ENCODE peak calls at places on chromosomes 2 and 18, in eight cellular contexts. P, J, I, G, E, Y, U and L are unnamed samples.

GRCh38 chr2:216653931-216654365 is 20.7 kb downstream of the IGFBP2 start:
- DNase-seq in P (no peak), J (no peak), I (no peak), G (no peak), E (no peak), Y (no peak), U (no peak), L (no peak)

GRCh38 chr18:22186484-22186971 is 17.1 kb downstream of the GATA6 start:
- DNase-seq in P (no peak), J (peak), I (no peak), G (no peak), E (no peak), Y (peak), U (no peak), L (peak)

GRCh38 chr2:111534816-111535803 is 348.9 kb downstream of the ANAPC1 start:
- DNase-seq in P (no peak), J (no peak), I (peak), G (no peak), E (no peak), Y (no peak), U (no peak), L (no peak)

GRCh38 chr18:5521000-5521399 is 22.8 kb downstream of the EPB41L3 start:
- DNase-seq in P (no peak), J (no peak), I (no peak), G (no peak), E (no peak), Y (no peak), U (no peak), L (no peak)

GRCh38 chr18:8643479-8643878 is 34.2 kb downstream of the RAB12 start:
- DNase-seq in P (no peak), J (no peak), I (no peak), G (no peak), E (no peak), Y (no peak), U (no peak), L (no peak)

GRCh38 chr2:190417045-190417842 is 9.1 kb downstream of the MFSD6 start:
- DNase-seq in P (no peak), J (no peak), I (no peak), G (no peak), E (no peak), Y (no peak), U (no peak), L (no peak)

GRCh38 chr2:176999331-176999730 is 213.3 kb upstream of the HNRNPA3 start:
- DNase-seq in P (no peak), J (no peak), I (no peak), G (no peak), E (no peak), Y (no peak), U (no peak), L (no peak)

GRCh38 chr2:150520887-150521664 is 33.6 kb upstream of the RND3 start:
- DNase-seq in P (no peak), J (peak), I (no peak), G (no peak), E (no peak), Y (no peak), U (no peak), L (peak)

GRCh38 chr2:127226520-127227263 is 6.6 kb upstream of the CYP27C1 start:
- DNase-seq in P (no peak), J (peak), I (no peak), G (no peak), E (no peak), Y (no peak), U (no peak), L (peak)

GRCh38 chr2:104846182-104846954 is 7.5 kb upstream of the POU3F3 start:
- DNase-seq in P (no peak), J (no peak), I (no peak), G (no peak), E (no peak), Y (no peak), U (no peak), L (no peak)

GRCh38 chr2:101464841-101465240 is 10.1 kb downstream of the RFX8 start:
- DNase-seq in P (no peak), J (no peak), I (no peak), G (no peak), E (no peak), Y (no peak), U (no peak), L (no peak)

GRCh38 chr18:45110577-45111506 is 430.2 kb downstream of the SETBP1 start:
- DNase-seq in P (no peak), J (no peak), I (no peak), G (no peak), E (no peak), Y (no peak), U (no peak), L (no peak)

GRCh38 chr2:20223345-20224190 is 1.4 kb downstream of the SDC1 start:
- DNase-seq in P (no peak), J (no peak), I (peak), G (peak), E (no peak), Y (no peak), U (peak), L (no peak)

GRCh38 chr2:6877402-6878305 is at the start of gene RSAD2:
- DNase-seq in P (no peak), J (peak), I (no peak), G (no peak), E (peak), Y (no peak), U (no peak), L (peak)

GRCh38 chr2:98894331-98895000 is 41.6 kb downstream of the CRACDL start:
- DNase-seq in P (no peak), J (no peak), I (no peak), G (no peak), E (no peak), Y (no peak), U (no peak), L (no peak)